ENCODE peak calls at places on chromosome 1, in ten cellular contexts. A is amniotic stem cell; M is ACHN; G is stimulated activated CD4-positive, alpha-beta T cell treated with anti-CD3 and anti-CD28 coated beads, Interleukin-1b, Interleukin-23, amount 100 ng/mL, for 24 hours; P is HEK293T; H is stimulated activated CD8-positive, alpha-beta memory T cell treated with anti-CD3 and anti-CD28 coated beads, Interleukin-7, amount 100 ng/mL, for 1 hour; I is T-cell; W is AG09319; C is neural crest cell; X is HCEC 1CT. S is an unnamed sample.

GRCh38 chr1:91891486-91891885 is 5.5 kb upstream of the TGFBR3 start:
- DNase-seq in H (no peak), X (peak; percentile 72), I (no peak), P (no peak), W (no peak), C (no peak), A (no peak), M (no peak), G (no peak), S (no peak)

GRCh38 chr1:32759997-32760623 is 57.0 kb downstream of the YARS1 start:
- DNase-seq in C (no peak), A (no peak), W (no peak), I (no peak), X (no peak), G (no peak), H (no peak), P (no peak), M (peak; percentile 92), S (peak; percentile 53)

GRCh38 chr1:23664837-23665795 is 26.5 kb upstream of the RPL11 start:
- DNase-seq in A (no peak), W (no peak), X (peak; percentile 13), C (no peak), M (peak; percentile 24), I (no peak), G (no peak), H (no peak), P (peak; percentile 53), S (no peak)

GRCh38 chr1:154609398-154610380 is 1.7 kb upstream of the ADAR start:
- DNase-seq in H (no peak), M (peak; percentile 8), P (no peak), G (peak; percentile 44), A (no peak), W (no peak), C (no peak), X (no peak), I (peak; percentile 49), S (no peak)

GRCh38 chr1:64913361-64914015 is 52.9 kb downstream of the JAK1 start:
- DNase-seq in X (no peak), P (no peak), G (no peak), H (no peak), I (no peak), M (no peak), C (no peak), W (no peak), A (no peak), S (no peak)

GRCh38 chr1:32464716-32465540 is at the start of gene ZBTB8B:
- DNase-seq in M (peak; percentile 25), G (peak; percentile 29), C (peak; percentile 91), H (no peak), A (no peak), W (no peak), X (no peak), I (peak; percentile 33), P (peak; percentile 100), S (no peak)

GRCh38 chr1:85146972-85147359 is 53.9 kb downstream of the SYDE2 start:
- DNase-seq in M (no peak), H (no peak), X (peak; percentile 23), C (no peak), A (no peak), G (no peak), W (no peak), I (no peak), P (no peak), S (peak; percentile 82)

GRCh38 chr1:223730471-223730870 is 18.1 kb downstream of the CAPN2 start:
- DNase-seq in A (no peak), H (no peak), X (no peak), M (no peak), W (no peak), P (no peak), C (no peak), G (no peak), I (no peak), S (no peak)

GRCh38 chr1:221548942-221549341 is 192.9 kb downstream of the DUSP10 start:
- DNase-seq in A (no peak), H (no peak), C (no peak), M (no peak), X (no peak), W (no peak), P (no peak), G (no peak), I (no peak), S (no peak)

GRCh38 chr1:7558041-7558461 is 213.0 kb upstream of the VAMP3 start:
- DNase-seq in W (no peak), M (no peak), X (no peak), I (no peak), H (no peak), A (no peak), G (no peak), C (no peak), P (no peak), S (no peak)

GRCh38 chr1:95086949-95087533 is 14.3 kb upstream of the ALG14 start:
- DNase-seq in A (peak; percentile 17), P (peak; percentile 28), H (no peak), M (peak; percentile 91), G (no peak), C (no peak), X (peak; percentile 84), I (no peak), W (peak; percentile 52), S (no peak)

GRCh38 chr1:1582970-1583666 is 8.5 kb upstream of the SSU72 start:
- DNase-seq in X (no peak), I (no peak), P (no peak), M (no peak), W (no peak), A (no peak), H (no peak), C (no peak), G (no peak), S (no peak)

GRCh38 chr1:8122160-8122476 is 96.0 kb upstream of the ERRFI1 start:
- DNase-seq in G (no peak), I (no peak), X (peak; percentile 92), P (no peak), M (no peak), H (no peak), W (no peak), A (no peak), C (no peak), S (no peak)